ENCODE peak calls at places on chromosomes 13 and 19, in four cellular contexts. V, G, I and K are unnamed samples.

GRCh38 chr19:47379398-47379938 is 30.4 kb downstream of the DHX34 start:
- DNase-seq in G (no peak), I (no peak), V (no peak), K (no peak)

GRCh38 chr19:45094158-45094557 is 1.2 kb downstream of the PPP1R37 start:
- DNase-seq in I (no peak), V (no peak), G (no peak), K (no peak)

GRCh38 chr13:57286511-57287098 is 119.6 kb downstream of the PRR20E start:
- DNase-seq in G (no peak), V (no peak), I (peak), K (no peak)

GRCh38 chr19:311813-312261 is 20.6 kb upstream of the PLPP2 start:
- DNase-seq in V (no peak), G (no peak), I (no peak), K (no peak)

GRCh38 chr13:100490692-100491091 is 97.9 kb downstream of the GGACT start:
- DNase-seq in I (peak), V (no peak), G (no peak), K (no peak)

GRCh38 chr19:873084-874019 is 13.9 kb downstream of the CFD start:
- DNase-seq in V (peak), G (no peak), I (peak), K (peak)

GRCh38 chr13:62309904-62310303 is 894.3 kb upstream of the PCDH20 start:
- DNase-seq in G (no peak), I (no peak), V (no peak), K (no peak)

GRCh38 chr19:5927439-5927821 is 13.4 kb downstream of the CAPS start:
- DNase-seq in I (no peak), G (no peak), V (no peak), K (no peak)

GRCh38 chr13:31697290-31697689 is 42.0 kb upstream of the RXFP2 start:
- DNase-seq in I (no peak), V (no peak), G (no peak), K (no peak)

GRCh38 chr19:50959731-50960500 is 7.1 kb upstream of the KLK5 start:
- DNase-seq in V (no peak), G (no peak), I (no peak), K (no peak)

GRCh38 chr19:46366620-46367277 is 19.9 kb downstream of the PPP5C start:
- DNase-seq in G (no peak), V (no peak), I (no peak), K (no peak)

GRCh38 chr19:30209617-30210600 is 162.3 kb upstream of the ZNF536 start:
- DNase-seq in I (no peak), V (no peak), G (no peak), K (no peak)

GRCh38 chr19:18736415-18737336 is 53.2 kb downstream of the CRTC1 start:
- DNase-seq in I (no peak), V (no peak), G (no peak), K (no peak)

GRCh38 chr13:62483774-62484173 is 1068.1 kb upstream of the PCDH20 start:
- DNase-seq in I (no peak), V (no peak), G (no peak), K (no peak)

GRCh38 chr19:50332264-50333038 is 3.3 kb upstream of the KCNC3 start:
- DNase-seq in G (no peak), I (peak), V (no peak), K (no peak)

GRCh38 chr19:3062165-3063105 is at the start of gene TLE5:
- DNase-seq in G (peak), I (no peak), V (peak), K (peak)

GRCh38 chr13:26377038-26377437 is 123.1 kb downstream of the CDK8 start:
- DNase-seq in G (peak), I (peak), V (peak), K (peak)

GRCh38 chr13:33279414-33279813 is 6.1 kb downstream of the STARD13 start:
- DNase-seq in I (no peak), V (no peak), G (no peak), K (no peak)

DNA sequence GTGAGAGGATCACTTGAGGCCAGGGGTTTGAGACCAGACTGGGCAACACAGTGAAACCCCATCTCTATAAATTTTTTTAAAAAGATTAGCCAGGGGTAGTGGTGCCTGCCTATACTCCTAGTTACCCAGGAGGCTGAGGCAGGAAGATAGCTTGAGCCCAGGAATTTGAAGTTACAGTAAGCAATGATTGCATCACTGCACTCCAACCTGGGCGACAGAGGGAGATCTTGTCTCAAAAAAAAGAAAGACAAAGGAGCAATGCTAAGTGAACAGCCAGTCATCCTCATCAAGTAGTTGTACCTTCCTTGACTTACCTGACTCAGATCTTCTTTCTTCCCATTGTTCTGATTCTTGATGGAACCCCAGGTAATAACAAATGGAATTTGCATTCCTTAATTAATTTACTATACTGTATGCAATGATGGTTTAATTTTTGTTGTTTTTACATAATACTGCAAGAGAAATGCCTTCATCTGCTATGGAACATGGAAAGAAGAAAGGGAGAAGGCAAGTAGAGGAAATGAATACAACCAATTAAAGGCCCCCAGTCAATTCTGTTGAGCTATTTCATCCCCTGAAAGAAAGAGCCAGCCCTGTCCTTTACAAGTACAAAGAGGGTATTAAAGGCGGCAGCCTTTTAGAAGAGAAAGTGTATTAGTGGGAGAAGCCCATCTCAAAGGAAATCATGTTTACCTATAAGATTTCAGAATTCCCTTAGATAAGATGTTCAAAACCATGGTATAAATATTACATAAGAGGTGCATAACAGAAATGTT is 316.7 kb downstream of the DIAPH3 start:
- DNase-seq in I (no peak), V (no peak), G (no peak), K (no peak)
- TF ChIP-seq ELF4 in I (no peak), V (no peak), G (no peak), K (no peak)

GRCh38 chr19:7681336-7682174 is 922 bp downstream of the TRAPPC5 start:
- DNase-seq in I (peak), V (peak), G (peak), K (peak)
- TF ChIP-seq ELF4 in I (no peak), V (no peak), G (no peak), K (no peak)

GRCh38 chr13:43303040-43303729 is 279.8 kb downstream of the DNAJC15 start:
- DNase-seq in I (peak), G (peak), V (no peak), K (peak)
- TF ChIP-seq ELF4 in I (no peak), G (no peak), V (no peak), K (no peak)

GRCh38 chr19:41529484-41530183 is 46.3 kb upstream of the CEACAM21 start:
- DNase-seq in I (no peak), G (no peak), V (no peak), K (no peak)
- TF ChIP-seq ELF4 in I (no peak), G (no peak), V (no peak), K (no peak)

GRCh38 chr19:9309974-9310446 is 372 bp upstream of the ZNF699 start:
- DNase-seq in G (no peak), V (peak), I (peak), K (peak)
- TF ChIP-seq ELF4 in G (no peak), V (no peak), I (no peak), K (no peak)

GRCh38 chr19:38132781-38133180 is 91.2 kb downstream of the DPF1 start:
- DNase-seq in I (no peak), V (no peak), G (no peak), K (no peak)

GRCh38 chr19:38130399-38130798 is 93.6 kb downstream of the DPF1 start:
- DNase-seq in V (no peak), I (no peak), G (no peak), K (no peak)

GRCh38 chr19:38135150-38135998 is 88.6 kb downstream of the DPF1 start:
- DNase-seq in G (no peak), V (no peak), I (no peak), K (no peak)

GRCh38 chr19:38139122-38139521 is 84.9 kb downstream of the DPF1 start:
- DNase-seq in I (no peak), V (peak), G (no peak), K (no peak)

GRCh38 chr19:38134538-38135149 is 89.4 kb downstream of the DPF1 start:
- DNase-seq in G (peak), V (peak), I (peak), K (peak)
- TF ChIP-seq ELF4 in G (no peak), V (no peak), I (no peak), K (no peak)

DNA sequence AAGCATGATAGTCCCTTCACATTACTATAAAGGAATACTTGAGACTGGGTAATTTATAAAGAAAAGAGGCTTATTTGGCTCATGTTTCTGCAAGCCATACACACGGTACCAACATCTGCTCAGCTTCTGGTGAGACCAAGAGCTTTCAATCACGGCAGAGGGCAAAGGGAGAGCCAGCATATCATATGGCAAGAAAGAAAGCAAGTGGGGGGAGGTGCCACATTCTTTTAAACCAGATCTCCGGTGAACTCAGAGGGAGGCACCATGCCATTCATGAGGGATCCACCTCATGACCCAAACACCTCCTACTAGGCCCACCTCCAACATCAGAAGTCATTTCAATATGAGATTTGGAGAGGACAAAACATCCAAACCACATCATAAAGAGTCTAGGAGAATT is 20.3 kb downstream of the XPO4 start:
- DNase-seq in I (no peak), V (no peak), G (no peak), K (no peak)
- TF ChIP-seq ELF4 in I (no peak), V (no peak), G (no peak), K (no peak)

GRCh38 chr13:63731896-63732295 is 2316.2 kb upstream of the PCDH20 start:
- DNase-seq in G (peak), V (no peak), I (no peak), K (no peak)
- TF ChIP-seq ELF4 in G (no peak), V (no peak), I (no peak), K (no peak)

GRCh38 chr19:10346509-10346908 is 7.1 kb upstream of the ICAM3 start:
- DNase-seq in V (no peak), G (peak), I (no peak), K (no peak)
- TF ChIP-seq ELF4 in V (no peak), G (no peak), I (no peak), K (no peak)

GRCh38 chr13:22469421-22469820 is 711.4 kb upstream of the SGCG start:
- DNase-seq in V (no peak), G (no peak), I (no peak), K (no peak)

GRCh38 chr13:22463089-22463488 is 717.7 kb upstream of the SGCG start:
- DNase-seq in V (no peak), G (no peak), I (no peak), K (no peak)

DNA sequence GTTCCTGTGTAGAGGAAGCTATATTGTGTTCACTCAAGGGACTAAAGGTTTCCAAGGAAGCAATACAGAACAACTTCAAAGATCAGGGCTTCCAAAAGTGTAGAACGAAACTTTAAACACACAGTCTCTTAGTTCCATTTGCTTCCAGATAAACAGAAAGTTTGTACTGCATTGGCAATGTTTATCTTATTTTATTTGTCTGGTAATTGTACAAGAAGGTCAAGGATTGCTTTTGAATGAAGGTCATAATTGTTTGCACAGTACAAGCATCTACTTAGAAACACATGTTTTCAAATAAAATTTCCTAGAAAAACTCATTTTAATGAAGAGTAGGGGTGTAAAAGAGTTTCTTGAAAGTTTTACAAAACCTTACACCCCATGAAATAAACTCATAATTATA is 712.7 kb upstream of the SGCG start:
- DNase-seq in G (peak), I (no peak), V (no peak), K (no peak)
- TF ChIP-seq ELF4 in G (no peak), I (no peak), V (no peak), K (no peak)